ENCODE peak calls at places on chromosomes 1 and 21, in six cellular contexts. Q, M, I, R, Z and O are unnamed samples. For H3K9me3, the result is how much of the 10 kb centered on the place peaks cover.

GRCh38 chr1:234605983-234606730 is 3.8 kb downstream of the IRF2BP2 start:
- DNase-seq in Z (peak), M (no peak), Q (peak), I (no peak), R (no peak), O (no peak)

GRCh38 chr1:156664046-156664948 is 12.9 kb downstream of the NES start:
- DNase-seq in Z (peak), Q (peak), M (peak), I (no peak), R (no peak), O (no peak)

GRCh38 chr1:6378096-6378746 is 15.3 kb downstream of the ACOT7 start:
- DNase-seq in R (no peak), Q (no peak), M (no peak), Z (no peak), I (no peak), O (no peak)

GRCh38 chr1:63807063-63807462 is 33.2 kb downstream of the ROR1 start:
- DNase-seq in Z (no peak), R (no peak), M (no peak), Q (no peak), I (no peak), O (no peak)

GRCh38 chr1:210746024-210746423 is 387.9 kb downstream of the KCNH1 start:
- DNase-seq in R (no peak), Z (no peak), I (no peak), Q (no peak), M (no peak), O (no peak)

GRCh38 chr1:66412689-66413088 is 121.3 kb upstream of the SGIP1 start:
- DNase-seq in M (no peak), Z (no peak), R (no peak), I (no peak), Q (no peak), O (no peak)

GRCh38 chr1:158098256-158098655 is 82.4 kb upstream of the CD1D start:
- DNase-seq in Z (no peak), Q (no peak), R (no peak), M (no peak), I (no peak), O (no peak)

GRCh38 chr1:222370911-222371717 is 176.8 kb downstream of the HHIPL2 start:
- DNase-seq in Z (peak), Q (no peak), R (no peak), M (no peak), I (no peak), O (no peak)

GRCh38 chr1:29324771-29325351 is 88.5 kb downstream of the PTPRU start:
- DNase-seq in M (peak), I (no peak), Z (no peak), Q (no peak), R (no peak), O (no peak)

GRCh38 chr1:196002906-196003305 is 605.3 kb downstream of the KCNT2 start:
- DNase-seq in M (no peak), Q (no peak), I (no peak), Z (peak), R (no peak), O (no peak)

GRCh38 chr1:25616932-25617625 is 488 bp downstream of the MAN1C1 start:
- DNase-seq in Q (no peak), R (no peak), Z (no peak), M (peak), I (no peak), O (no peak)

GRCh38 chr1:247448107-247448778 is 9.7 kb downstream of the OR2B11 start:
- DNase-seq in Q (no peak), Z (peak), I (peak), R (peak), M (peak), O (peak)

GRCh38 chr21:10639123-10639522 is 117.7 kb downstream of the TPTE start:
- DNase-seq in I (no peak), R (no peak), Q (no peak), Z (no peak), M (no peak), O (no peak)

GRCh38 chr21:10641107-10641506 is 119.7 kb downstream of the TPTE start:
- DNase-seq in R (no peak), I (no peak), M (no peak), Z (no peak), Q (no peak), O (no peak)

GRCh38 chr21:10640446-10640845 is 119.1 kb downstream of the TPTE start:
- DNase-seq in M (no peak), Q (no peak), Z (no peak), R (no peak), I (no peak), O (no peak)
- H3K9me3 ChIP-seq in M (under half), Q (half or more), Z (under half), R (under half), I (under half), O (under half)

GRCh38 chr1:44002165-44002564 is 10.8 kb downstream of the CCDC24 start:
- DNase-seq in R (no peak), Q (no peak), I (no peak), M (no peak), Z (no peak), O (no peak)

GRCh38 chr1:44000266-44000665 is 8.9 kb downstream of the CCDC24 start:
- DNase-seq in M (no peak), I (no peak), R (no peak), Q (no peak), Z (no peak), O (no peak)

GRCh38 chr1:43997979-43998378 is 6.6 kb downstream of the CCDC24 start:
- DNase-seq in R (no peak), Q (no peak), I (no peak), Z (no peak), M (no peak), O (no peak)

GRCh38 chr1:43997295-43997694 is 5.9 kb downstream of the CCDC24 start:
- DNase-seq in Z (no peak), M (no peak), Q (no peak), I (no peak), R (no peak), O (no peak)

GRCh38 chr1:43999455-43999854 is 8.1 kb downstream of the CCDC24 start:
- DNase-seq in I (no peak), Z (no peak), Q (no peak), R (no peak), M (no peak), O (no peak)
- H3K27ac ChIP-seq in I (no peak), Z (no peak), Q (no peak), R (no peak), M (no peak), O (no peak)

DNA sequence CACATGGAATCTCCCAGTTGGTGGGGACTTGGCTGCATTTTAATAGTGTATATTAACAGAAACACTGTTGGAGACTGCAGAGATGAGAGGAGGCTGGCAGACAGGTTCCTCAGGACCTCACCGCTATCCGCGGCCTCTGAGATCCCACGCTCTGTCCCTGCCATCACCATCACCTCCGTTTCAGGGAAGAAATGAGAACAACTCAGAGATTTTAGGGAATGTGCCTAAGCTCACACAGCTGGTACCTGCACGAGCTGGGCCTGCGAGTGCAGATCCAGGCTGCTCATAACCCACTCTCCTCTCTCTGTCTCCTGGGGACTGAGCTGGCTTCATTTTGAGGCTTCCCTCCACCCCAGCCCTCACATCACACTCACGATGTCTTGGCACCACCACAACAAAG is 62.0 kb downstream of the UMODL1 start:
- DNase-seq in Q (no peak), R (no peak), Z (no peak), M (no peak), I (no peak), O (no peak)
- H3K9me3 ChIP-seq in Q (under half), R (under half), Z (under half), M (under half), I (under half), O (under half)

GRCh38 chr1:22267413-22268257 is 124.7 kb upstream of the WNT4 start:
- DNase-seq in Q (no peak), M (no peak), R (no peak), Z (no peak), I (no peak), O (no peak)
- H3K27ac ChIP-seq in Q (no peak), M (no peak), R (no peak), Z (no peak), I (no peak), O (no peak)

GRCh38 chr1:241275981-241276380 is 81.0 kb downstream of the RGS7 start:
- DNase-seq in I (no peak), Q (no peak), R (no peak), Z (no peak), M (no peak), O (no peak)
- H3K9me3 ChIP-seq in I (under half), Q (half or more), R (under half), Z (under half), M (under half), O (under half)

GRCh38 chr1:36279110-36279788 is 26.9 kb upstream of the SH3D21 start:
- DNase-seq in I (no peak), Q (no peak), Z (peak), M (no peak), R (no peak), O (no peak)
- H3K27ac ChIP-seq in I (no peak), Q (no peak), Z (no peak), M (peak), R (peak), O (peak)

GRCh38 chr21:34179204-34179935 is 106.0 kb downstream of the MRPS6 start:
- DNase-seq in Z (no peak), Q (no peak), R (no peak), I (no peak), M (no peak), O (no peak)

GRCh38 chr21:34180406-34180805 is 107.0 kb downstream of the MRPS6 start:
- DNase-seq in Q (no peak), I (no peak), M (no peak), R (no peak), Z (no peak), O (no peak)

GRCh38 chr21:34181418-34181817 is 108.0 kb downstream of the MRPS6 start:
- DNase-seq in R (no peak), Q (no peak), Z (no peak), M (no peak), I (no peak), O (no peak)

GRCh38 chr21:34182436-34182835 is 109.1 kb downstream of the MRPS6 start:
- DNase-seq in R (no peak), I (no peak), Z (no peak), Q (no peak), M (no peak), O (no peak)

GRCh38 chr21:34180826-34181359 is 107.5 kb downstream of the MRPS6 start:
- DNase-seq in Q (peak), I (no peak), R (no peak), Z (no peak), M (no peak), O (no peak)
- H3K9me3 ChIP-seq in Q (under half), I (under half), R (under half), Z (under half), M (under half), O (under half)